ENCODE peak calls at places on chromosome 20, in five cellular contexts. Z is SK-N-DZ; V is stimulated activated naive B cell treated with anti-CD40 and anti-IgM and Interleukin-4, amounts not matched to agents 10 μg/mL and 1 μg/mL and 100 μg/mL, for 72 hours; D is anterior cingulate cortex; T is SK-MEL-5. C is an unnamed sample.

GRCh38 chr20:59835057-59835447 is 98.4 kb downstream of the SYCP2 start:
- DNase-seq in Z (no peak), V (no peak), D (no peak), T (no peak), C (no peak)

GRCh38 chr20:48824830-48825550 is 2.8 kb downstream of the PREX1 start:
- DNase-seq in Z (no peak), V (no peak), D (no peak), T (no peak), C (no peak)

GRCh38 chr20:49413677-49414076 is 68.8 kb downstream of the KCNB1 start:
- DNase-seq in Z (no peak), V (no peak), D (no peak), T (no peak), C (no peak)

GRCh38 chr20:20411382-20411781 is 43.5 kb downstream of the INSM1 start:
- DNase-seq in Z (no peak), V (no peak), D (no peak), T (no peak), C (peak)

GRCh38 chr20:25340380-25340779 is 50.3 kb downstream of the ABHD12 start:
- DNase-seq in Z (no peak), V (no peak), D (no peak), T (no peak), C (peak)

GRCh38 chr20:45970646-45971424 is 1.2 kb downstream of the ZNF335 start:
- DNase-seq in Z (no peak), V (peak), D (no peak), T (no peak), C (peak)

GRCh38 chr20:17835240-17835940 is 133.2 kb downstream of the SNX5 start:
- DNase-seq in Z (no peak), V (no peak), D (no peak), T (peak), C (no peak)

GRCh38 chr20:51366155-51366886 is 176.2 kb downstream of the NFATC2 start:
- DNase-seq in Z (no peak), V (no peak), D (no peak), T (peak), C (no peak)

GRCh38 chr20:52379723-52380336 is 188.3 kb upstream of the ZFP64 start:
- DNase-seq in Z (peak), V (no peak), D (no peak), T (peak), C (peak)

GRCh38 chr20:35305682-35306556 is 13.7 kb upstream of the FAM83C start:
- DNase-seq in Z (no peak), V (peak), D (no peak), T (peak), C (no peak)

GRCh38 chr20:7879883-7880282 is 60.4 kb downstream of the HAO1 start:
- DNase-seq in Z (no peak), V (no peak), D (no peak), T (peak), C (peak)

GRCh38 chr20:41643504-41643938 is 25.3 kb upstream of the CHD6 start:
- DNase-seq in Z (peak), V (no peak), D (no peak), T (peak), C (peak)

GRCh38 chr20:57335392-57335791 is 5.8 kb downstream of the SPO11 start:
- DNase-seq in Z (peak), V (no peak), D (no peak), T (peak), C (no peak)

GRCh38 chr20:19498756-19499155 is 259.3 kb upstream of the RIN2 start:
- DNase-seq in Z (no peak), V (no peak), D (no peak), T (no peak), C (no peak)

GRCh38 chr20:16020971-16021370 is 552.3 kb downstream of the KIF16B start:
- DNase-seq in Z (no peak), V (no peak), D (no peak), T (peak), C (no peak)

GRCh38 chr20:25148181-25148981 is 47.1 kb upstream of the ENTPD6 start:
- DNase-seq in Z (peak), V (peak), D (peak), T (no peak), C (peak)

C was measured in NCI-H146.